ENCODE peak calls at places on chromosome 16, in four cellular contexts. K is AG04450, I is kidney, O is prostate gland. Z is an unnamed sample.

GRCh38 chr16:49305406-49305805 is 23.8 kb upstream of the CBLN1 start:
- DNase-seq in K (no peak), I (no peak), O (no peak), Z (no peak)

GRCh38 chr16:5347561-5347960 is 250.0 kb upstream of the EEF2KMT start:
- DNase-seq in K (no peak), I (no peak), O (no peak), Z (no peak)

GRCh38 chr16:86751081-86752030 is 173.0 kb downstream of the FOXL1 start:
- DNase-seq in K (peak; percentile 63), I (no peak), O (peak; percentile 17), Z (no peak)

GRCh38 chr16:2467301-2468141 is 3.6 kb upstream of the NTN3 start:
- DNase-seq in K (no peak), I (peak; percentile 91), O (peak; percentile 61), Z (no peak)

GRCh38 chr16:29858149-29858899 is 4.7 kb downstream of the CDIPT start:
- DNase-seq in K (no peak), I (no peak), O (peak; percentile 60), Z (no peak)

GRCh38 chr16:61814716-61815347 is 221.4 kb downstream of the CDH8 start:
- DNase-seq in K (no peak), I (no peak), O (no peak), Z (no peak)

GRCh38 chr16:55003306-55003705 is 72.6 kb downstream of the IRX5 start:
- DNase-seq in K (no peak), I (no peak), O (no peak), Z (peak; percentile 64)

GRCh38 chr16:56450275-56450889 is 750 bp downstream of the NUDT21 start:
- DNase-seq in K (no peak), I (no peak), O (no peak), Z (no peak)

GRCh38 chr16:53773881-53774280 is 69.9 kb downstream of the FTO start:
- DNase-seq in K (no peak), I (no peak), O (no peak), Z (no peak)

GRCh38 chr16:46712911-46713310 is 23.5 kb downstream of the ORC6 start:
- DNase-seq in K (no peak), I (no peak), O (no peak), Z (no peak)

GRCh38 chr16:46650224-46650623 is 29.0 kb upstream of the SHCBP1 start:
- DNase-seq in K (peak; percentile 48), I (no peak), O (no peak), Z (no peak)

GRCh38 chr16:59060212-59060611 is 326.1 kb upstream of the GOT2 start:
- DNase-seq in K (peak; percentile 3), I (no peak), O (no peak), Z (no peak)

GRCh38 chr16:56662357-56663354 is 4.9 kb downstream of the MT1F start:
- DNase-seq in K (no peak), I (no peak), O (no peak), Z (no peak)

GRCh38 chr16:84136331-84137125 is 8.4 kb downstream of the HSDL1 start:
- DNase-seq in K (no peak), I (no peak), O (no peak), Z (no peak)

GRCh38 chr16:17050468-17050867 is 420.3 kb downstream of the XYLT1 start:
- DNase-seq in K (no peak), I (no peak), O (no peak), Z (no peak)

GRCh38 chr16:9522589-9522988 is 431.1 kb downstream of the HAPSTR1 start:
- DNase-seq in K (no peak), I (no peak), O (no peak), Z (no peak)

GRCh38 chr16:49697631-49698030 is 158.3 kb downstream of the ZNF423 start:
- DNase-seq in K (no peak), I (no peak), O (no peak), Z (no peak)

GRCh38 chr16:75000481-75001081 is 1.8 kb downstream of the ZNRF1 start:
- DNase-seq in K (no peak), I (peak; percentile 80), O (no peak), Z (no peak)

GRCh38 chr16:54862529-54862928 is 68.1 kb upstream of the IRX5 start:
- DNase-seq in K (no peak), I (no peak), O (no peak), Z (no peak)

GRCh38 chr16:86879268-86879667 is 300.9 kb downstream of the FOXL1 start:
- DNase-seq in K (no peak), I (no peak), O (no peak), Z (no peak)

GRCh38 chr16:19123535-19124178 is 9.9 kb downstream of the ITPRIPL2 start:
- DNase-seq in K (no peak), I (no peak), O (peak; percentile 77), Z (no peak)

GRCh38 chr16:73124665-73125064 is 76.7 kb upstream of the ZFHX3 start:
- DNase-seq in K (no peak), I (no peak), O (no peak), Z (no peak)

GRCh38 chr16:85376292-85377095 is 236.6 kb upstream of the GSE1 start:
- DNase-seq in K (no peak), I (no peak), O (peak; percentile 61), Z (no peak)

GRCh38 chr16:64094170-64094960 is 1027.5 kb downstream of the CDH11 start:
- DNase-seq in K (no peak), I (no peak), O (no peak), Z (no peak)

GRCh38 chr16:54066451-54067056 is 220.0 kb downstream of the IRX3 start:
- DNase-seq in K (no peak), I (no peak), O (no peak), Z (no peak)

GRCh38 chr16:27193300-27193990 is 9.9 kb upstream of the KDM8 start:
- DNase-seq in K (no peak), I (no peak), O (no peak), Z (no peak)

GRCh38 chr16:4273858-4274291 is 1.1 kb upstream of the TFAP4 start:
- DNase-seq in K (no peak), I (peak; percentile 88), O (peak; percentile 33), Z (no peak)
- TF ChIP-seq CTCF in K (peak; percentile 34), I (peak; percentile 8), O (no peak), Z (peak; percentile 32)

DNA sequence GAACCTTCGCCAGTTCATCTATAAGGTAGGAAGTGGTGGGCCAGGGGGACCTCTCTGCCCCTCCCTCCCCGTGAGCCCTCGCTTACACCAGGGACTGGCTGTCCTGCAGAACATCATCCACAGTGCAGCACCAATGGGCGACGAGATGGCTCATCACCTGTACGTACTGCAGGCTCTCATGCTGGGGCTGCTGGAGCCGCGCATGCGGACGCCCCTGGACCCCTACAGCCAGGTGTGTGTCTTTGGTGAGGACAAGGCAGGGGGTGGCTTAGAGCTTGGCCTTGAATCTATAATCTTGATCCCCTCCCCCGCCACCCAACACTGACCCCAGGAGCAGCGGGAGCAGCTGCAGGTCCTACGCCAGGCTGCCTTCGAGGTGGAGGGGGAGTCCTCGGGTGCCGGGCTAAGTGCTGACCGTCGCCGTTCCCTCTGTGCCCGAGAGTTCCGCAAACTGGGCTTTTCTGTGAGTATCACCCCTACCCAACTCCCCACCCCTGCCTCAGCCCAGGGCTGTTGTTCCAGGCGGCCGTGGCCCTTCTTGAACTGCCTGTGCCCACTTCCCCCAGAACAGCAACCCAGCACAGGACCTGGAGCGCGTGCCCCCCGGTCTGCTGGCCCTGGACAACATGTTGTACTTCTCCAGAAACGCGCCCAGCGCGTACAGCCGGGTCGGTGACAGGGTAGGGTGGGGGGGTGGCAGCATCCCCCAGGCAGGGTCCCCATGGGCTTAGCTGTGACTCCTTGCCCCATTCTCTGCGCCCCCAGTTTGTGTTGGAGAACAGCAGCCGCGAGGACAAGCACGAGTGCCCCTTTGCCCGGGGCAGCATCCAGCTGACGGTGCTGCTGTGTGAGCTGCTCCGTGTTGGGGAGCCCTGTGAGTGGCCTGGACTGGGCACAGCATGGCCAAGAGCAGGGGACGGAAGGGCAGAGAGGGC is 2.7 kb downstream of the ELMO3 start:
- DNase-seq in K (no peak), I (peak; percentile 68), O (no peak), Z (no peak)
- H3K4me3 ChIP-seq in K (no peak overlapping the region), I (no peak overlapping the region), O (no peak overlapping the region), Z (no peak overlapping the region)

GRCh38 chr16:10937068-10937859 is 5.0 kb downstream of the DEXI start:
- DNase-seq in K (no peak), I (peak; percentile 66), O (peak; percentile 48), Z (no peak)
- H3K27ac ChIP-seq in K (no peak overlapping the region), I (peak overlapping the region; percentile 40), O (peak overlapping the region; percentile 64), Z (peak overlapping the region; percentile 17)

DNA sequence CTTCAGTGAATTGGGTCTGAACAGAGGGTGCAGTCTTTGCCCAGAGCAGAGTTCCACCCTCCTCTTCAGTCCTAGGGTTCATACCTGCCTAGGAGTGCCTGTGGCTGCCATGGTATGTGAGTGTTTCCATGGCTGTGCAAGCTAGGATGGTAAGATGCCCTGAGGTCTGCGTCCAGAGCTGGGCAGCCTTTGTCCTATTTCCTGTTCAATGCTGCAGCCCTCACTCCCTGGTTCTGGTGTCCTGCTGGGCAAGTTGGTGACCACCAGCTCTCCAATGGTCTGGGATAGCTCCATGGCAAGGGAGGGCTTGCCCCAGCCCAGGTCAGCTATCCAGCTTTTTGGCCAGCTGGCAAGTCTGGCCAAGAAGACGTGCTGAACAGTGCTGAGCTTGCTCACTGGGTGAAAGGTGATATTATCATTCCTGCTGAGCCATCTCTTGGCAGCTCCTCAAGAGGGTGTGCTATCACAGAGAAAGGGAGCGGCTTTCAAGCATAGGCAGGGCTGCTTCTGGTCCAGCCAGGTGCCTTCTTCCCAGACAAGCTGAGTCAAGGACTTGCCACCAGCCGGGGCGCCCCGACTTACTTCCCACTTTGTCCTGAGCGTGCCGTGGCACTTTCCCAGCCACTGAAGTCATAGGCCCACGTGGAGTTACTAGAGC is 13.0 kb upstream of the NFATC3 start:
- DNase-seq in K (no peak), I (no peak), O (peak; percentile 77), Z (peak; percentile 93)
- TF ChIP-seq CTCF in K (no peak), I (no peak), O (no peak), Z (no peak)

DNA sequence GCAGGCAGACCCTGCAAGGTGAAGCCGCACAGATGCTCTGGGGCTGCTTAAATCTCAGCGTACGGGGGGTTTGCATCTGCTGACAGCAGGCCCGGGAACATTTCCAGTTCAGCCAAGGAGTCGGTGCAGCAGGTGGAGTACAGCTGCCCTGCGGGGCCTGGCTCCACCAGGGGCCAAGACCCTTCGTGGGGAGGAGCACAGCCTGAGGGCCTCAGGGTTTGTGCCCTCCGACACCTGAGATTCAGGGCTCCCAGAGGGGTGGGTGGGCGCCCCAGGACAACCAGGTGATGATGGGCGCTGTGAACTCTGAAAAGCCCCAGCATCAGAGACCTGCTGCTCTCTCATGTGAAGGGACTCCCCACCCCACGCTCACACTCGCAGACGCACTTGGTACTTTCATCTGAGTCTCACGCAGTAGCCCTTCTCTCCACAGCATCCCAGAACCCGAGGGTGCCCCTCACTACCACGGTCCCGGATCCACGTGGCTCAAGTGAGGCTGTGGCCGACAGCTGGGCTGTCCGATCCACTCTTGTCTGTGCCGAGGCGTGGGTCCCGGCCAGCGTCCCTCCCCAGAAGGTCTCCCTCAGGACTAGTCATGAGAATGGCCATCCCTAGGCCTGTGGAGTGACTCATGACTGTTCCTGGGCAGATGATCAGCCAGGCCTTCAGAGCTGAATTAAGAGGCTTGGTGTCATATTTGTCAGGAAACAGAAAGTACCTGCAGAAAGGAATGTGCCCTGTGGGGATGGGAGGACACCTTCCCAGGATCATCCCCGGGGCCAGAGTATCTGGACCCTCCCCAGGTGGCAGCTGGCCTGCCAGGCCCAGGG is 29.6 kb downstream of the ACSF3 start:
- DNase-seq in K (no peak), I (peak; percentile 64), O (no peak), Z (no peak)
- H3K4me3 ChIP-seq in K (no peak overlapping the region), I (no peak overlapping the region), O (no peak overlapping the region), Z (no peak overlapping the region)

GRCh38 chr16:70770291-70770967 is 30.5 kb downstream of the VAC14 start:
- DNase-seq in K (no peak), I (no peak), O (no peak), Z (no peak)
- H3K27ac ChIP-seq in K (no peak overlapping the region), I (no peak overlapping the region), O (no peak overlapping the region), Z (no peak overlapping the region)